ENCODE peak calls at places on chromosome 19, in eight cellular contexts. J is stimulated activated CD8-positive, alpha-beta memory T cell treated with anti-CD3 and anti-CD28 coated beads, Interleukin-7, amount 100 ng/mL, for 4 hours; Y is PC-3; B is CMK; L is astrocyte of the spinal cord; U is activated T-cell treated with anti-CD3 and anti-CD28 coated beads, Interleukin-2, amount 50 U/mL, for 1 hour; O is activated CD8-positive, alpha-beta T cell treated with anti-CD3 and anti-CD28 coated beads, Interleukin-2, amount 10 ng/mL, durations not matched to agents 7 days and 5 days; F is stimulated activated CD4-positive, alpha-beta T cell treated with anti-CD3 and anti-CD28 coated beads, Interleukin-15, amount 100 ng/mL, for 1 hour. I is an unnamed sample.
A peak's percentile ranks its signal among the peaks of the same experiment; 100 is the strongest.

GRCh38 chr19:55443045-55443823 is at the start of gene SHISA7:
- DNase-seq in J (no peak), B (no peak), F (no peak), U (no peak), Y (peak; percentile 23), O (no peak), L (no peak), I (no peak)

GRCh38 chr19:41578886-41579285 is 2.9 kb downstream of the CEACAM21 start:
- DNase-seq in B (no peak), L (no peak), U (no peak), O (no peak), F (no peak), Y (no peak), J (no peak), I (no peak)

GRCh38 chr19:5341981-5342380 is 1.4 kb upstream of the PTPRS start:
- DNase-seq in O (no peak), F (no peak), B (no peak), L (no peak), U (no peak), J (no peak), Y (no peak), I (no peak)

GRCh38 chr19:2043864-2044708 is 7.0 kb downstream of the MKNK2 start:
- DNase-seq in O (peak; percentile 33), U (peak; percentile 36), F (no peak), B (no peak), Y (no peak), J (no peak), L (no peak), I (no peak)

GRCh38 chr19:44596428-44597130 is 16.8 kb upstream of the IGSF23 start:
- DNase-seq in O (no peak), F (no peak), L (no peak), Y (peak; percentile 25), B (no peak), J (no peak), U (no peak), I (no peak)

GRCh38 chr19:21321996-21322395 is 7.2 kb downstream of the ZNF708 start:
- DNase-seq in F (no peak), B (no peak), L (peak; percentile 8), U (no peak), O (no peak), J (no peak), Y (no peak), I (peak; percentile 33)

GRCh38 chr19:39531834-39532232 is 819 bp downstream of the EID2B start:
- DNase-seq in U (no peak), Y (no peak), L (no peak), O (no peak), F (no peak), B (no peak), J (no peak), I (peak; percentile 21)

GRCh38 chr19:16463991-16464575 is 7.7 kb downstream of the EPS15L1 start:
- DNase-seq in O (no peak), Y (no peak), U (no peak), F (no peak), J (no peak), L (peak; percentile 38), B (no peak), I (peak; percentile 19)

GRCh38 chr19:2970201-2970838 is 7.0 kb upstream of the TLE6 start:
- DNase-seq in L (no peak), B (no peak), O (no peak), Y (no peak), F (no peak), U (no peak), J (no peak), I (peak; percentile 60)